ENCODE peak calls at places on chromosomes 13 and 19, in eight cellular contexts. M is HL-60, Z is AG04450, W is foreskin fibroblast, F is GM12864, N is cardiac fibroblast, K is left ventricle myocardium inferior, H is A549. O is an unnamed sample.

GRCh38 chr13:30906411-30906990 is 430 bp downstream of the MEDAG start:
- DNase-seq in K (no peak), N (peak; percentile 24), Z (no peak), F (no peak), W (no peak), M (no peak), H (no peak), O (no peak)

GRCh38 chr19:49792829-49793560 is 20.1 kb downstream of the FUZ start:
- DNase-seq in H (no peak), M (no peak), W (no peak), Z (no peak), N (no peak), K (no peak), F (no peak), O (no peak)

GRCh38 chr19:31717316-31717715 is 368.1 kb upstream of the TSHZ3 start:
- DNase-seq in K (no peak), H (no peak), W (no peak), N (no peak), F (no peak), M (no peak), Z (no peak), O (no peak)

GRCh38 chr19:3471954-3472655 is 8.2 kb downstream of the SMIM24 start:
- DNase-seq in F (no peak), K (peak; percentile 44), Z (no peak), W (no peak), N (peak; percentile 32), M (peak; percentile 14), H (no peak), O (no peak)

GRCh38 chr13:113666951-113667701 is at the start of gene GRK1:
- DNase-seq in Z (no peak), W (no peak), F (no peak), K (peak; percentile 8), H (no peak), M (no peak), N (no peak), O (no peak)

GRCh38 chr19:13028027-13028426 is 32.8 kb downstream of the NFIX start:
- DNase-seq in H (no peak), W (no peak), M (no peak), Z (no peak), F (no peak), K (no peak), N (no peak), O (no peak)

GRCh38 chr19:49340069-49340864 is 5.1 kb downstream of the CD37 start:
- DNase-seq in H (no peak), W (no peak), F (peak; percentile 82), K (peak; percentile 72), M (no peak), N (peak; percentile 22), Z (no peak), O (no peak)

GRCh38 chr19:47580397-47580796 is 7.4 kb upstream of the ZNF541 start:
- DNase-seq in F (no peak), K (no peak), Z (no peak), N (no peak), H (no peak), W (no peak), M (no peak), O (no peak)

GRCh38 chr19:32407004-32407992 is 1.7 kb downstream of the DPY19L3 start:
- DNase-seq in K (no peak), F (no peak), M (no peak), H (no peak), N (peak; percentile 88), W (peak; percentile 71), Z (no peak), O (no peak)

GRCh38 chr19:10389863-10390262 is 9.5 kb upstream of the TYK2 start:
- DNase-seq in N (no peak), H (no peak), K (no peak), W (no peak), Z (no peak), M (peak; percentile 25), F (no peak), O (no peak)

GRCh38 chr19:33325920-33326319 is 23.6 kb upstream of the CEBPA start:
- DNase-seq in H (no peak), Z (no peak), M (no peak), N (peak; percentile 93), W (no peak), F (no peak), K (no peak), O (no peak)

GRCh38 chr19:18156841-18157464 is 4.0 kb downstream of the PIK3R2 start:
- DNase-seq in N (peak; percentile 95), Z (peak; percentile 58), F (no peak), H (peak; percentile 77), W (peak; percentile 79), K (peak; percentile 86), M (no peak), O (peak; percentile 65)

GRCh38 chr19:29887498-29887897 is 54.5 kb upstream of the URI1 start:
- DNase-seq in K (no peak), Z (no peak), H (no peak), F (no peak), N (peak; percentile 33), M (peak; percentile 62), W (peak; percentile 17), O (peak; percentile 8)

GRCh38 chr19:18385675-18386542 is at the start of gene GDF15:
- DNase-seq in H (peak; percentile 94), N (peak; percentile 92), M (no peak), W (peak; percentile 92), F (no peak), Z (peak; percentile 77), K (peak; percentile 61), O (peak; percentile 83)

GRCh38 chr19:53945441-53945840 is 17.3 kb upstream of the CACNG8 start:
- DNase-seq in M (peak; percentile 14), Z (no peak), H (peak; percentile 86), W (no peak), K (no peak), F (no peak), N (peak; percentile 50), O (no peak)

GRCh38 chr19:1647664-1648155 is 4.7 kb downstream of the TCF3 start:
- DNase-seq in N (no peak), F (no peak), H (no peak), K (no peak), W (no peak), M (no peak), Z (no peak), O (no peak)

DNA sequence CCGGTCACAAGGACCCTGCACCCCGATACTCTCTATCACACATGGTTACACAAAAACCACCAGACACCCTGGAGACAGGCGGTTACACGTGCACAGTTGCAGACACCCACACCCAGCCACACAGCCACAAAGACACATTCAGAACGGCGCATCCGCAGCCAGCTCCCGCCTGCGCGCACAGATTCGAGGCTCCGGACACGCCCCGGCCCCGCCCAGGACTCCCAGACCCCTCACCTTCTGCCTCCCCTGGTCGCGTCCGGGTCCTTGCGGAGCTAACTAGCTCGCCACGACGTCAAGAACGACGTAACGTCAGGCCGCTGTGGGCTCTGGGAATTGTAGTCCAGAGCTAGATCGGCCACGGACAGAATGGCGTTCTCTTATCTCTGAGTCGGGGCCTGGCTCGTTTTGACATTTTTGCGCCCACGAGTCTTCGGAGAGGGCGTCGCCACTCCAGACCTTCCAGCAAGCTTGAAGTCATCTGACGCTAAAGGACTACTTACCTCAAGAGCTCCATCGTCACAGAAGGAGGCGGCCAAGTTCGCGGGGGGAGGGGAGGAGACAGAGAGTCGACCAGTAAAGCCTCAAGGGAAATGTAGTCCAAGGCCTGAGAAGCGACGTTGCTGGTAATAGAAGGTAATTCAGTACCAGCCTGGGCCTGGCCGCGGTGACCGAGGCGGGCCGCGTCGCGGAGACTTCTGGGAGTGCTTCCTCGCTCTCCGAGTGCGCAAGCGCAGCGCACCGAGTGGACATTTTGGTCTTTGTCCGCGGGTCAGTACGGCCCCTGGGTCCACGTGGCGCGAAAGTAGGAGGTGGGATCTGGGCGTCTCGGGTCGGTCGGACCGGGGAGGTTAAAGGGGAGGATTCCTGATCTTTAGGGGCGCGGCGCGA is at the start of the genes ZNF146 and ZNF565:
- DNase-seq in W (peak; percentile 97), H (peak; percentile 100), Z (peak; percentile 97), K (peak; percentile 96), M (peak; percentile 99), N (peak; percentile 99), F (peak; percentile 98), O (peak; percentile 99)
- TF ChIP-seq CTCF in W (no peak), H (no peak), Z (no peak), K (peak; percentile 31), M (no peak), N (no peak), F (no peak), O (peak; percentile 41)

GRCh38 chr13:60226507-60226906 is 62.8 kb upstream of the DIAPH3 start:
- DNase-seq in M (no peak), F (no peak), H (peak; percentile 28), N (peak; percentile 53), K (no peak), W (peak; percentile 16), Z (peak; percentile 8), O (peak; percentile 49)
- TF ChIP-seq CTCF in M (no peak), F (peak; percentile 9), H (no peak), N (peak; percentile 56), K (peak; percentile 25), W (peak; percentile 43), Z (peak; percentile 65), O (peak; percentile 62)

DNA sequence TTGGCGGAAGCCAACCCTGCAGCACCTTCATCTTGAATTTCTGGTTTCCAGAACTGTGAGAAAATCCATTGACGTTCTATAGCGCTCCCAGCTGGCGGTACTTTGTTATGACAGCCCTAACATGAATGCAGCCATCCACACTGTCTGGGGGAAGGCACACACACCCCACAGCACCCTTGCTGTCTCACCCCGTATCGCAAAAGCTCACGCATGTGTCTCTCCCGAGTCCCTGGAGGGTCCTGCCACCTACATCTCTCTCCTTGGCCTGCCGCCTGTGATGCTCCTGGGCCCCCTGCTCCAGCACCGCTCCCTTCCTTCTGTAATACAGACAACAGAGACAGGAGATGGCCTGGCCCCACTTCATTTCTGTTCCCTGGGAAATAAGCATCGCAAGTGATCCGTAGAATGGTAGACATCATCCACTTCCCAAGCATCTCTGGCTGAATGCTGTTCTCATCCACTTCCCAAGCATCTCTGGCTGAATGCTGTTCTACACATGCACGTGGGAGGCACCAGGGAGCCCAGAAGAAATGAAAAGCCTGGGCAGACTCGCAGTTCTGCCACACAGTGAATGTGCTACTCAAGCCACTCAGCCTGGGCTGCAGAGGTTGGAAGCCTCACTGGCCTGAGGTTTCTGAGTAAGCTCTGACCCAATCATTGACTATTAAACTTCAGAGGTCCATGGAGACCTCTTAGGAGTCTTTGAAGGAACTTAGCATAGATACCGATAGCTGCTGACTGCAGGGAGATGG is 29.6 kb downstream of the EPN1 start:
- DNase-seq in M (no peak), K (no peak), Z (no peak), H (no peak), W (no peak), N (no peak), F (no peak), O (no peak)
- TF ChIP-seq CTCF in M (no peak), K (no peak), Z (no peak), H (no peak), W (no peak), N (peak; percentile 17), F (peak; percentile 29), O (no peak)

GRCh38 chr13:65971541-65971940 is 1258.6 kb downstream of the PCDH9 start:
- DNase-seq in H (no peak), K (no peak), M (no peak), F (no peak), N (no peak), Z (no peak), W (no peak), O (no peak)

GRCh38 chr13:65965496-65965895 is 1264.6 kb downstream of the PCDH9 start:
- DNase-seq in H (no peak), K (no peak), N (peak; percentile 59), Z (no peak), M (peak; percentile 23), F (no peak), W (peak; percentile 79), O (peak; percentile 58)

GRCh38 chr13:65964672-65965071 is 1265.5 kb downstream of the PCDH9 start:
- DNase-seq in H (no peak), M (no peak), F (no peak), K (no peak), N (no peak), W (no peak), Z (no peak), O (peak; percentile 11)

GRCh38 chr13:65966991-65967451 is 1263.1 kb downstream of the PCDH9 start:
- DNase-seq in K (no peak), H (peak; percentile 66), F (no peak), Z (no peak), M (peak; percentile 78), W (no peak), N (peak; percentile 65), O (peak; percentile 67)
- TF ChIP-seq CTCF in K (peak; percentile 34), H (peak; percentile 22), F (no peak), Z (peak; percentile 48), M (peak; percentile 53), W (peak; percentile 31), N (peak; percentile 47), O (peak; percentile 79)